ENCODE peak calls at places on chromosomes 7 and 10, in four cellular contexts. F is H1, V is HepG2, O is GM12878. K is an unnamed sample.

GRCh38 chr7:68309271-68309670 is 1289.0 kb upstream of the AUTS2 start:
- DNase-seq in O (no peak), F (no peak), V (no peak), K (no peak)

GRCh38 chr10:132148261-132149251 is 38.2 kb upstream of the DPYSL4 start:
- DNase-seq in V (no peak), O (no peak), F (no peak), K (no peak)

GRCh38 chr7:47354831-47355541 is 226.9 kb downstream of the TNS3 start:
- DNase-seq in F (no peak), O (no peak), V (no peak), K (peak)

GRCh38 chr10:78044699-78045098 is 11.0 kb downstream of the RPS24 start:
- DNase-seq in O (no peak), F (no peak), V (no peak), K (no peak)

GRCh38 chr10:49500420-49500819 is 38.5 kb downstream of the ERCC6 start:
- DNase-seq in F (no peak), V (no peak), O (no peak), K (no peak)

GRCh38 chr10:73591935-73592699 is 975 bp upstream of the USP54 start:
- DNase-seq in O (peak), V (peak), F (no peak), K (peak)

GRCh38 chr10:49592726-49593563 is 17.2 kb upstream of the SLC18A3 start:
- DNase-seq in F (peak), V (peak), O (peak), K (peak)

GRCh38 chr7:137731436-137731835 is 115.3 kb downstream of the DGKI start:
- DNase-seq in F (no peak), V (no peak), O (no peak), K (no peak)

GRCh38 chr10:109894516-109894915 is 28.8 kb downstream of the XPNPEP1 start:
- DNase-seq in O (no peak), V (no peak), F (no peak), K (no peak)

GRCh38 chr10:34549001-34549400 is 266.1 kb downstream of the PARD3 start:
- DNase-seq in F (no peak), O (no peak), V (no peak), K (no peak)

GRCh38 chr7:98196706-98197605 is 14.3 kb upstream of the BHLHA15 start:
- DNase-seq in F (no peak), V (no peak), O (no peak), K (no peak)

GRCh38 chr10:76509501-76509900 is 1078.1 kb downstream of the LRMDA start:
- DNase-seq in F (no peak), O (no peak), V (no peak), K (no peak)

GRCh38 chr10:24008164-24009066 is 200.5 kb upstream of the KIAA1217 start:
- DNase-seq in F (no peak), V (peak), O (no peak), K (no peak)

GRCh38 chr10:14182781-14183180 is 147.9 kb downstream of the FRMD4A start:
- DNase-seq in V (no peak), O (no peak), F (no peak), K (peak)

GRCh38 chr10:42973870-42974692 is 102.8 kb upstream of the RET start:
- DNase-seq in V (no peak), F (no peak), O (no peak), K (no peak)

GRCh38 chr7:1461640-1462375 is 2.5 kb upstream of the MICALL2 start:
- DNase-seq in O (no peak), F (no peak), V (no peak), K (peak)

GRCh38 chr10:100186253-100186780 is 488 bp upstream of the ERLIN1 start:
- DNase-seq in V (no peak), F (no peak), O (peak), K (no peak)

GRCh38 chr7:128408709-128409434 is 910 bp downstream of the IMPDH1 start:
- DNase-seq in V (no peak), O (no peak), F (peak), K (peak)

GRCh38 chr10:32167450-32167849 is 111.2 kb upstream of the KIF5B start:
- DNase-seq in O (peak), V (no peak), F (no peak), K (no peak)

GRCh38 chr10:78774614-78774998 is 294.2 kb upstream of the ZMIZ1 start:
- DNase-seq in O (no peak), V (peak), F (no peak), K (no peak)

GRCh38 chr7:16348251-16348650 is 73.1 kb downstream of the CRPPA start:
- DNase-seq in F (no peak), O (no peak), V (no peak), K (no peak)

GRCh38 chr10:122285506-122286444 is 14.7 kb downstream of the BTBD16 start:
- DNase-seq in V (no peak), O (no peak), F (no peak), K (no peak)

GRCh38 chr10:8095962-8096361 is 41.5 kb downstream of the GATA3 start:
- DNase-seq in O (no peak), F (no peak), V (no peak), K (no peak)

GRCh38 chr10:11595395-11595692 is 16.1 kb downstream of the USP6NL start:
- DNase-seq in V (no peak), O (no peak), F (no peak), K (no peak)

GRCh38 chr10:11329055-11329673 is 282.3 kb downstream of the USP6NL start:
- DNase-seq in O (no peak), F (peak), V (no peak), K (no peak)

GRCh38 chr10:45470098-45471012 is 96.3 kb downstream of the ALOX5 start:
- DNase-seq in F (no peak), V (peak), O (no peak), K (peak)

GRCh38 chr7:13639416-13639815 is 350.1 kb downstream of the ETV1 start:
- DNase-seq in O (no peak), F (no peak), V (no peak), K (no peak)

GRCh38 chr10:62853710-62854109 is 37.5 kb upstream of the EGR2 start:
- DNase-seq in O (no peak), F (no peak), V (no peak), K (no peak)

GRCh38 chr10:88979153-88979562 is 11.4 kb upstream of the FAS start:
- DNase-seq in O (no peak), V (no peak), F (no peak), K (peak)

GRCh38 chr10:132926070-132926469 is 16.3 kb downstream of the CFAP46 start:
- DNase-seq in V (no peak), F (no peak), O (no peak), K (no peak)

GRCh38 chr7:93544686-93545085 is 29.8 kb downstream of the CALCR start:
- DNase-seq in V (no peak), F (no peak), O (no peak), K (no peak)

GRCh38 chr7:157000047-157000726 is 10.3 kb downstream of the MNX1 start:
- DNase-seq in V (no peak), O (no peak), F (peak), K (peak)
- TF ChIP-seq BRCA1 in V (no peak), O (no peak), F (no peak), K (no peak)

GRCh38 chr10:58560068-58560467 is 47.4 kb downstream of the BICC1 start:
- DNase-seq in V (no peak), O (no peak), F (no peak), K (no peak)

GRCh38 chr10:58567652-58568051 is 55.0 kb downstream of the BICC1 start:
- DNase-seq in F (no peak), O (no peak), V (no peak), K (no peak)

GRCh38 chr10:58570307-58570723 is 57.6 kb downstream of the BICC1 start:
- DNase-seq in F (no peak), O (no peak), V (no peak), K (no peak)

GRCh38 chr10:58568428-58568935 is 55.8 kb downstream of the BICC1 start:
- DNase-seq in F (no peak), O (no peak), V (no peak), K (no peak)

DNA sequence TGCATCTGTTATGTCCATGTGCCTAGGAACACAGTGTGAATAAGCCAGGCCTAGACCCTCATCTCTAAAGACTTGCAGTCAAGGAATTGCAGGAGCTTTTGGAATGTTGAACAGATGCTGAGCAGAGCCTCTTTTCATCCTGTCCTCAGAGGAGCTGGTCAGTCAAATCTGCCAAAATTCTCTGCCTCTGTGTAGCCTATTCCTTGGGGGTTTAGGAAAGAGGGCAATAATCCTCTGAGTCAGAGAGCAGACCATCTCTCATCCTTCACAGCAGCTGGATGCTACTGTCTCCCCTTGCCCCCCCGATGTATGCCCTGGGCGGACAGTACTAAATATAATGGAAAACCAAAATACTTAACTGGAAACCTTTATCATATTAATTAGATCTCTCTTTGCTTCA is 52.6 kb downstream of the BICC1 start:
- DNase-seq in F (no peak), V (no peak), O (no peak), K (no peak)
- TF ChIP-seq BRCA1 in F (no peak), V (no peak), O (no peak), K (no peak)

DNA sequence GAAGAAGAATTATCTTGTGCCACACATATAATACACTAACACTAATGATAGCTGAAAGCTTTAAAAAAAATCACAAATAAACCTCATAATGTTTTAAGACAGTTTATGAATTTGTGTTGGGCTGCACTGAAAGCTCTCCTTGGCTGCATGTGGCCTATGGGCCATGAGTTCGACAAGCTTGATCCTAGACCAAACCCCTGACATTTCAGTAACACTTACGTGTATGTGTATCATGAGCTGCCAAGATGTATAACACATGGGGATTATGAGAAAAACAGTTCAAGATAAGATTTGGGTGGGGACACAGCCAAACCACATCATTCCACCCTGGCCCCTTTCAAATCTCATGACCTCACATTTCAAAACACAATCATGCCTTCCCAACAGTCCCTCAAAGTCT is 823.8 kb downstream of the PCDH15 start:
- DNase-seq in O (no peak), F (no peak), V (no peak), K (no peak)
- TF ChIP-seq BRCA1 in O (no peak), F (no peak), V (no peak), K (no peak)

DNA sequence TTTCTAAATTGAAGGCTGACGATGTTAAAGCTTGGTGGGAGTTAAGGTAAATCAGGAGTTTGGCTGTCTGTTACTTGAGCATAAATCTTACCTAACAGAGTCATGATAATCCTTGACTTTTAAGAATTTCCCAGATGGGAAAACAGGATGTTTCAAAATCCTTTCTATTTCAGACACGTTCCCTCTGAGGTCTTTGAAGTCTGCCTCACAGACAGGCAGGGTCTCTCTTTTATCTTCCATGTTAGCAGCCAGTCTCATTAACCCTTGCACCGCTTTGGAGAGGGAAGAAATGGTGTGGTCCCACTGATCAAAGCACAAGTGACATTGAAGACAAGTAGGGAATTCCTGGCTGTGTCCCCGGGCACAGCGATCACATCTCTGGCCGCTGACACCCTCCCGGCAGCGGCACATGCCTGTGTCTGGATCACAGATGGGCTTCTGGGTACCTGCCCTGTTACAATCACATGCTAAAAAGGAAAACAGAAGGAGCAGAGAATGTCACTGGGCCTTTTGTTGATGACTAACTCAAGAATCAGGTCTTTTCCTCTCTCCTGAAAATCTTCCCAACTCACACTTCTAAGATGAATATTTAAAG is 52.7 kb upstream of the LAMB1 start:
- DNase-seq in O (no peak), V (peak), F (no peak), K (no peak)
- TF ChIP-seq BRCA1 in O (no peak), V (no peak), F (no peak), K (no peak)

GRCh38 chr10:91198781-91199180 is 21.7 kb upstream of the PCGF5 start:
- DNase-seq in V (no peak), O (peak), F (no peak), K (no peak)
- TF ChIP-seq BRCA1 in V (no peak), O (no peak), F (no peak), K (no peak)

GRCh38 chr7:100929811-100930174 is 19.5 kb upstream of the MUC3A start:
- DNase-seq in O (no peak), F (no peak), V (no peak), K (no peak)

GRCh38 chr7:100933735-100934134 is 15.6 kb upstream of the MUC3A start:
- DNase-seq in V (no peak), O (no peak), F (peak), K (peak)
- TF ChIP-seq BRCA1 in V (no peak), O (no peak), F (no peak), K (no peak)

GRCh38 chr7:107119376-107120100 is 49.3 kb upstream of the HBP1 start:
- DNase-seq in F (no peak), V (no peak), O (no peak), K (no peak)
- TF ChIP-seq BRCA1 in F (no peak), V (no peak), O (no peak), K (no peak)

K was measured in K562.